ENCODE peak calls at places on chromosomes 7 and 10, in nine cellular contexts. C is pancreas, W is lower lobe of right lung, F is OCI-LY7, P is aorta, S is ovary, T is right cardiac atrium, M is neural progenitor cell, Z is neuronal stem cell. V is an unnamed sample. For H3K9me3, the result is how much of the 10 kb centered on the place peaks cover.

GRCh38 chr10:70779088-70779487 is 6.1 kb downstream of the TBATA start:
- DNase-seq in C (no peak), W (no peak), F (no peak), P (no peak), S (no peak), T (no peak), M (no peak), Z (no peak), V (no peak)

GRCh38 chr10:79472951-79473350 is 27.5 kb upstream of the ZCCHC24 start:
- DNase-seq in C (no peak), W (no peak), F (no peak), P (no peak), S (no peak), T (no peak), M (no peak), Z (no peak), V (no peak)

GRCh38 chr7:93622036-93622714 is 47.7 kb upstream of the CALCR start:
- DNase-seq in C (no peak), W (no peak), F (peak), P (no peak), S (no peak), T (no peak), M (peak), Z (no peak), V (no peak)

GRCh38 chr10:113880236-113880635 is 25.8 kb downstream of the NHLRC2 start:
- DNase-seq in C (no peak), W (no peak), F (no peak), P (no peak), S (no peak), T (no peak), M (no peak), Z (no peak), V (no peak)

GRCh38 chr7:105132335-105132734 is 118.3 kb downstream of the KMT2E start:
- DNase-seq in C (no peak), W (no peak), F (no peak), P (no peak), S (no peak), T (no peak), M (no peak), Z (no peak), V (no peak)

GRCh38 chr10:60282771-60283353 is 106.8 kb downstream of the ANK3 start:
- DNase-seq in C (no peak), W (no peak), F (peak), P (peak), S (no peak), T (no peak), M (no peak), Z (no peak), V (no peak)

GRCh38 chr10:89352039-89352597 is 24.3 kb downstream of the IFIT3 start:
- DNase-seq in C (no peak), W (no peak), F (no peak), P (peak), S (no peak), T (peak), M (no peak), Z (no peak), V (no peak)

GRCh38 chr10:33776419-33776818 is 442.0 kb upstream of the NRP1 start:
- DNase-seq in C (no peak), W (no peak), F (no peak), P (no peak), S (no peak), T (no peak), M (no peak), Z (no peak), V (no peak)

GRCh38 chr10:24197319-24197718 is 11.6 kb upstream of the KIAA1217 start:
- DNase-seq in C (no peak), W (no peak), F (no peak), P (no peak), S (no peak), T (no peak), M (no peak), Z (no peak), V (no peak)

GRCh38 chr10:112282086-112282485 is 1.1 kb upstream of the TECTB start:
- DNase-seq in C (no peak), W (no peak), F (no peak), P (no peak), S (no peak), T (no peak), M (no peak), Z (no peak), V (no peak)

GRCh38 chr7:115178831-115179230 is 256.9 kb downstream of the MDFIC start:
- DNase-seq in C (no peak), W (no peak), F (no peak), P (no peak), S (no peak), T (no peak), M (no peak), Z (no peak), V (no peak)

GRCh38 chr7:4169505-4169904 is 512.6 kb upstream of the FOXK1 start:
- DNase-seq in C (no peak), W (no peak), F (no peak), P (peak), S (no peak), T (no peak), M (no peak), Z (no peak), V (no peak)

GRCh38 chr10:70811881-70812280 is 3.9 kb upstream of the SGPL1 start:
- DNase-seq in C (no peak), W (no peak), F (no peak), P (no peak), S (no peak), T (no peak), M (no peak), Z (no peak), V (no peak)

GRCh38 chr7:159306012-159306411 is 161.3 kb upstream of the VIPR2 start:
- DNase-seq in C (no peak), W (no peak), F (no peak), P (no peak), S (no peak), T (no peak), M (no peak), Z (no peak), V (no peak)

GRCh38 chr7:159311172-159311494 is 166.5 kb upstream of the VIPR2 start:
- DNase-seq in C (no peak), W (no peak), F (no peak), P (no peak), S (no peak), T (no peak), M (no peak), Z (no peak), V (no peak)

GRCh38 chr7:159310457-159311171 is 165.9 kb upstream of the VIPR2 start:
- DNase-seq in C (no peak), W (no peak), F (no peak), P (no peak), S (no peak), T (no peak), M (no peak), Z (no peak), V (no peak)
- H3K9me3 ChIP-seq in C (under half), W (under half), F (under half), P (under half), S (under half), T (under half), M (under half), Z (under half), V (under half)

DNA sequence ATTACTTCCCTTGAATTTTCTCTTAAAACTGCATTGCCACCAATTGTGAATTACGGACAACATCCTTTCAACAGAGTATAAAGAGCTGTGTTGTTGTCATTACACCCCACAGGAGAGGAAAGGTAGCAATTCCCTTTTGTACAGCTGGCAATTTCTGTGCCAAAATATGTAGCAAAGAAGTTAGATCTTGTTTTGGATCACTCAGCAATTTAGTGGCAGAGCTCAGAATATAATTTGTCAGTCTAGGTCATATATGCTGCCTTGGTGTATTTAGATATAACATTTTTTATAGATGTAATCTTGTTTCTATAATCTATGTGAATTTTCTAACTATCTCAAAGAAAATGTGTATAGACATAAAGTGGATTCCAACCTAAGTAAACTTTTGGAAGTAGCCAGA is 38.8 kb downstream of the NRBF2 start:
- DNase-seq in C (no peak), W (no peak), F (no peak), P (no peak), S (no peak), T (no peak), M (no peak), Z (no peak), V (no peak)
- H3K27ac ChIP-seq in C (no peak), W (no peak), F (no peak), P (no peak), S (no peak), T (no peak), M (no peak), Z (no peak), V (no peak)

GRCh38 chr7:97021443-97022261 is 3.0 kb downstream of the DLX5 start:
- DNase-seq in C (peak), W (no peak), F (no peak), P (no peak), S (no peak), T (peak), M (no peak), Z (peak), V (no peak)
- H3K9me3 ChIP-seq in C (under half), W (under half), F (under half), P (under half), S (under half), T (under half), M (under half), Z (under half), V (under half)

DNA sequence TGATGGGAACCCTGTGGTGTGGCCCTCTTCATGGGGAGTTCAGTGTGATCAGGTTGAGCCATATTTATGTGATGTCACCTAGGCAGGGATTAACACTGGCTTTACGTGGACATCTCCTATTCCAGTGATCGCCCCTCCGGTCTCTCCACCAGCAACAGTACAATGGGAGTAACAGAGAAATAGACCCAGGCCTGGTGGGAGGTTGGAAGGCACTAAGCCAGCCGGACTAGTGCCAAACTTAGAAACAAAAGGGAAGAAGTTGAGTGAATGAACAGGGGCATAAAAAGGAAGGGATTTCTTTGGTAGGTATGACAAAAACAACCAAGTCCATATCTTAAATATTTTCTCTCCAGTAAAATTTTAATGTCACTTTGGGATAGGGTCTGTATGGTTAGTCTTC is 358.1 kb downstream of the PRPF18 start:
- DNase-seq in C (no peak), W (no peak), F (no peak), P (no peak), S (no peak), T (no peak), M (no peak), Z (no peak), V (no peak)
- H3K27ac ChIP-seq in C (no peak), W (no peak), F (no peak), P (no peak), S (no peak), T (peak), M (no peak), Z (no peak), V (no peak)

GRCh38 chr7:158543401-158543680 is 44.3 kb downstream of the PTPRN2 start:
- DNase-seq in C (no peak), W (no peak), F (no peak), P (no peak), S (no peak), T (no peak), M (no peak), Z (no peak), V (no peak)
- H3K9me3 ChIP-seq in C (under half), W (under half), F (under half), P (under half), S (under half), T (under half), M (under half), Z (under half), V (under half)

GRCh38 chr10:49052069-49052468 is 63.3 kb downstream of the VSTM4 start:
- DNase-seq in C (no peak), W (no peak), F (no peak), P (no peak), S (no peak), T (no peak), M (no peak), Z (no peak), V (no peak)

GRCh38 chr10:49050338-49050737 is 65.0 kb downstream of the VSTM4 start:
- DNase-seq in C (no peak), W (no peak), F (no peak), P (no peak), S (no peak), T (no peak), M (no peak), Z (no peak), V (no peak)

GRCh38 chr10:49053053-49053997 is 62.0 kb downstream of the VSTM4 start:
- DNase-seq in C (no peak), W (peak), F (peak), P (no peak), S (no peak), T (peak), M (no peak), Z (no peak), V (peak)

GRCh38 chr10:49047128-49047639 is 68.1 kb downstream of the VSTM4 start:
- DNase-seq in C (no peak), W (no peak), F (no peak), P (no peak), S (no peak), T (no peak), M (no peak), Z (no peak), V (no peak)

DNA sequence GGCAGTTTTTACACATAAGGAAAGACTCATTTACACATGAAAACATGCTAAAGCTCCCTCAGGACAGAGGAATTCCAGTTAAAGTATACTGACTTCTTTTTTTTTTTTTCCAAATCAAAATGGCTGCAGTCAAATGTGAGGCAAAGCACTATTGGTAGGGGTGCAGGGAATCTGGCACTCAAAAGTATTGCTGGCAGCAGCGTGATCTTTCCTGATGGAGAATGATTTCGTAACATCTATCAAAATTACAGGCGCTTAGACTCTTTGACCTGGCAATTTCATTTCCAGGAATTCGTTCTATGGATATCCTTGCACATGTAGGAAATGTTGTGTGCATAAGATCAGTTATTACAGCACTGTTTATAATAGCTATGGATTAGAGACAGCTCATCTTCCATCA is 65.7 kb downstream of the VSTM4 start:
- DNase-seq in C (no peak), W (no peak), F (no peak), P (no peak), S (no peak), T (no peak), M (no peak), Z (no peak), V (no peak)
- H3K27ac ChIP-seq in C (no peak), W (no peak), F (no peak), P (no peak), S (no peak), T (no peak), M (no peak), Z (no peak), V (no peak)